ENCODE peak calls at places on chromosomes 12 and 14, in six cellular contexts. V is DND-41, E is GM23338, U is PC-9, N is PC-3, F is neural progenitor cell. I is an unnamed sample.

GRCh38 chr12:80189241-80189640 is 89.9 kb downstream of the OTOGL start:
- DNase-seq in U (no peak), F (no peak), E (no peak), V (no peak), N (no peak), I (peak; percentile 92)

GRCh38 chr12:38711055-38711454 is 194.3 kb downstream of the CPNE8 start:
- DNase-seq in V (no peak), U (no peak), N (no peak), F (no peak), E (no peak), I (no peak)

GRCh38 chr12:93879476-93880376 is 202.6 kb downstream of the CRADD start:
- DNase-seq in F (no peak), V (no peak), E (no peak), N (no peak), U (no peak), I (peak; percentile 97)

GRCh38 chr14:102498005-102498677 is 11.4 kb downstream of the ANKRD9 start:
- DNase-seq in E (peak; percentile 67), F (peak; percentile 41), V (no peak), U (no peak), N (peak; percentile 41), I (no peak)

GRCh38 chr12:38175538-38175937 is 141.0 kb upstream of the ALG10B start:
- DNase-seq in E (no peak), F (no peak), U (peak; percentile 70), N (peak; percentile 73), V (no peak), I (no peak)

GRCh38 chr12:106113042-106113441 is 25.7 kb downstream of the NUAK1 start:
- DNase-seq in U (no peak), F (no peak), N (peak; percentile 81), E (no peak), V (no peak), I (peak; percentile 81)

GRCh38 chr12:104282109-104282508 is 21.4 kb upstream of the EID3 start:
- DNase-seq in F (no peak), V (no peak), N (peak; percentile 32), U (peak; percentile 52), E (no peak), I (peak; percentile 70)

GRCh38 chr14:54102051-54102456 is 145.4 kb upstream of the BMP4 start:
- DNase-seq in N (no peak), V (no peak), U (peak; percentile 53), E (no peak), F (no peak), I (no peak)

GRCh38 chr14:71555654-71556559 is 376.3 kb upstream of the RGS6 start:
- DNase-seq in V (peak; percentile 79), U (no peak), N (no peak), E (no peak), F (no peak), I (peak; percentile 50)

GRCh38 chr12:111887916-111888745 is 46.1 kb downstream of the MAPKAPK5 start:
- DNase-seq in N (no peak), U (no peak), E (no peak), V (no peak), F (no peak), I (no peak)

GRCh38 chr14:99651953-99652746 is 7.2 kb downstream of the HHIPL1 start:
- DNase-seq in U (no peak), F (no peak), N (no peak), V (no peak), E (no peak), I (no peak)

GRCh38 chr14:73751157-73751691 is 37.0 kb upstream of the PNMA1 start:
- DNase-seq in E (no peak), F (no peak), U (no peak), V (no peak), N (no peak), I (no peak)

GRCh38 chr12:1598757-1599156 is 4.4 kb upstream of the FBXL14 start:
- DNase-seq in N (no peak), U (no peak), F (no peak), E (no peak), V (no peak), I (no peak)

GRCh38 chr12:127389923-127390322 is 877.0 kb upstream of the TMEM132C start:
- DNase-seq in V (peak; percentile 13), E (peak; percentile 73), F (peak; percentile 72), N (peak; percentile 94), U (no peak), I (peak; percentile 87)

GRCh38 chr12:46468159-46468558 is 95.6 kb upstream of the SLC38A2 start:
- DNase-seq in V (no peak), E (no peak), N (peak; percentile 58), F (no peak), U (peak; percentile 61), I (peak; percentile 70)

GRCh38 chr12:23204933-23205778 is 580.2 kb downstream of the ETNK1 start:
- DNase-seq in U (peak; percentile 47), E (peak; percentile 72), V (peak; percentile 30), N (peak; percentile 47), F (peak; percentile 45), I (peak; percentile 24)

GRCh38 chr14:89908712-89909450 is 45.6 kb downstream of the EFCAB11 start:
- DNase-seq in N (no peak), U (no peak), V (no peak), F (no peak), E (no peak), I (no peak)

GRCh38 chr12:27303139-27304111 is 29.2 kb upstream of the BMAL2 start:
- DNase-seq in F (no peak), E (no peak), V (no peak), U (no peak), N (peak; percentile 72), I (no peak)

GRCh38 chr14:95307402-95308041 is 12.2 kb downstream of the CLMN start:
- DNase-seq in V (no peak), F (no peak), N (no peak), U (no peak), E (no peak), I (no peak)

GRCh38 chr14:100788517-100789365 is 37.2 kb upstream of the MEG3 start:
- DNase-seq in U (no peak), N (no peak), F (no peak), V (no peak), E (no peak), I (no peak)

GRCh38 chr14:91418387-91419043 is 895 bp upstream of the CCDC88C start:
- DNase-seq in V (peak; percentile 88), E (peak; percentile 75), U (peak; percentile 75), N (peak; percentile 72), F (peak; percentile 70), I (no peak)

GRCh38 chr14:101564819-101565698 is 3.8 kb downstream of the DIO3 start:
- DNase-seq in F (peak; percentile 74), N (no peak), E (peak; percentile 73), U (no peak), V (no peak), I (no peak)

GRCh38 chr12:28068467-28068866 is 95.9 kb upstream of the PTHLH start:
- DNase-seq in F (no peak), U (no peak), E (no peak), V (no peak), N (no peak), I (no peak)

GRCh38 chr14:87581298-87581697 is 411.7 kb downstream of the GALC start:
- DNase-seq in N (no peak), E (no peak), V (no peak), F (no peak), U (no peak), I (no peak)

GRCh38 chr12:43099691-43100163 is 452.3 kb downstream of the ADAMTS20 start:
- DNase-seq in V (no peak), F (no peak), E (no peak), U (no peak), N (no peak), I (peak; percentile 18)

GRCh38 chr14:77296155-77296554 is 24.5 kb downstream of the POMT2 start:
- DNase-seq in V (no peak), F (no peak), E (no peak), U (no peak), N (no peak), I (no peak)
- H3K36me3 ChIP-seq in V (peaks cover 33% of the 10 kb centered on the region), F (no peaks in the 10 kb centered on the region), E (peaks cover 7% of the 10 kb centered on the region), U (peaks cover 31% of the 10 kb centered on the region), N (peaks cover 53% of the 10 kb centered on the region), I (peaks cover 6% of the 10 kb centered on the region)

GRCh38 chr12:70366581-70367267 is 634 bp downstream of the KCNMB4 start:
- DNase-seq in V (peak; percentile 64), E (peak; percentile 68), N (peak; percentile 52), U (peak; percentile 55), F (peak; percentile 76), I (peak; percentile 20)
- TF ChIP-seq EZH2 in V (no peak), E (no peak), N (no peak), U (no peak), F (no peak), I (no peak)

DNA sequence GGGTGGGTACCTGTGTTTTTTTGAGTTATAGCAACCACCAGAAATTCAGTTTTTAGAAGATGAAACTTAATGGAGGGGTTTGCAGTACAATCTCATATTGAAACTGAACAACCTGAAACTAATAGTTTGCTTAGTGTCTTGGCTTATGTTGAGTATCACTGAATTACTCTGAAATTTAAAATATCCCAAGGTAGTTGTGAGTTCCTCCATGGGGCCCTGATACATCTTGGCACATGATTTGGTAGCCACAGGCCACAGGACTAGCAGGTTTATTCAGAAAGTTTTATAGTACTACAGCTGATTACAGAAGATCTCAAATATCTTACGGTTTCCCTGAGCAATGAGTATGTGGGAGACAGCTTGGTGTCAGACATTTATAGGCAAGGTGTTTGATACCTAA is 10.4 kb downstream of the PTGES3 start:
- DNase-seq in V (peak; percentile 1), U (no peak), E (no peak), N (no peak), F (no peak), I (no peak)
- H3K36me3 ChIP-seq in V (peaks cover 86% of the 10 kb centered on the region), U (peaks cover 14% of the 10 kb centered on the region), E (peaks cover 13% of the 10 kb centered on the region), N (peaks cover 46% of the 10 kb centered on the region), F (peaks cover 5% of the 10 kb centered on the region), I (peaks cover 6% of the 10 kb centered on the region)

GRCh38 chr12:54204316-54204715 is 15.5 kb upstream of the SMUG1 start:
- DNase-seq in F (no peak), E (no peak), N (no peak), V (no peak), U (no peak), I (no peak)

GRCh38 chr12:54206807-54207206 is 18.0 kb upstream of the SMUG1 start:
- DNase-seq in E (no peak), F (no peak), V (no peak), U (no peak), N (no peak), I (no peak)

GRCh38 chr12:54208591-54208990 is 19.8 kb upstream of the SMUG1 start:
- DNase-seq in F (no peak), U (no peak), N (no peak), E (no peak), V (no peak), I (no peak)

GRCh38 chr12:54210400-54210790 is 21.6 kb upstream of the SMUG1 start:
- DNase-seq in F (no peak), U (no peak), E (no peak), V (no peak), N (no peak), I (no peak)

DNA sequence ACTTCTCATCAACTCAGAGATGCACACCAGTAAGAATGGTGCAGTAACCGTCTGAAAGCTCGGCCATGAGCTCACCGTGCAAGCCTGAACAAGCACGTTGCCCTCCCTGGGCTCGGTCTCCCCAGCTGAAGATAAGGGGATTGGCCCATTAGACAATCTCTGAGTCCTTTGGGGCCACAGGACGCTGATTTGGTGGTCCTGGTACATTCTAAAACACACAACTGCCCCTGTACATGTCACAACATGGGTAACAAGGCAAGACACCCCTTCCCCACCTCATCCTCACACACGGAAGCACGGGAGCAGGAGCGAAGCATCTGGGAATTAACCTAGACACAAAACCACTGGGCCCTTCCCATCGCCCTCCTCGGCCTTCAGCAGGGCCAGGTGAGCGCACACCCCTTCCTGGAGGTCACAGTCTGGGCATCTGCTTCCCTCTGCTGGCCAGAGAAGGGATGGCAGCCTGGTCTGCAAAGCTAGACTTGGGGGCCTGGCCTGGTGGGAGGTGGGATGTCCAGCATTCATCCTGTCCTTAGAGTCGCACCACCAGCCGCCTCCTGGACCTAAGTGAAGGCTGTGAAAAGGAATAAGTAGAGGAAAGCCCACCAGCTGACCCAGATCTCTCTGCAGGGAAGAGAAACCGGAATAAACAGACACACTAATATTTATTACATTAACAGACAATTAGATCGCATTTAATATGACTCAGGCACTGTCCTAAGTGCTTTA is 18.9 kb upstream of the SMUG1 start:
- DNase-seq in V (peak; percentile 78), E (peak; percentile 96), U (peak; percentile 62), F (peak; percentile 87), N (peak; percentile 88), I (no peak)
- TF ChIP-seq EZH2 in V (no peak), E (no peak), U (no peak), F (peak; percentile 70), N (no peak), I (no peak)